ENCODE peak calls at places on chromosomes 2 and 18, in four cellular contexts. T is cardiac muscle cell, K is DND-41, L is psoas muscle. X is an unnamed sample.

GRCh38 chr18:79818036-79818435 is 20.3 kb downstream of the KCNG2 start:
- DNase-seq in T (peak), K (no peak), L (no peak), X (peak)

GRCh38 chr2:98569197-98569793 is 39.0 kb downstream of the COA5 start:
- DNase-seq in T (peak), K (peak), L (no peak), X (peak)

GRCh38 chr2:117693166-117693565 is 121.3 kb upstream of the DDX18 start:
- DNase-seq in T (no peak), K (no peak), L (no peak), X (no peak)

GRCh38 chr2:8285081-8285480 is 396.8 kb upstream of the ID2 start:
- DNase-seq in T (peak), K (no peak), L (no peak), X (no peak)

GRCh38 chr2:48795065-48795464 is 39.5 kb upstream of the LHCGR start:
- DNase-seq in T (no peak), K (no peak), L (no peak), X (no peak)

GRCh38 chr2:20356042-20356441 is 5.4 kb upstream of the PUM2 start:
- DNase-seq in T (peak), K (no peak), L (no peak), X (no peak)

GRCh38 chr18:48795696-48796095 is 155.1 kb downstream of the SMAD7 start:
- DNase-seq in T (no peak), K (no peak), L (no peak), X (no peak)

GRCh38 chr2:48425402-48425801 is 104.6 kb upstream of the STON1 start:
- DNase-seq in T (no peak), K (no peak), L (no peak), X (no peak)

GRCh38 chr2:238126775-238127164 is 11.7 kb upstream of the KLHL30 start:
- DNase-seq in T (no peak), K (no peak), L (no peak), X (no peak)

GRCh38 chr18:37403100-37403781 is 162.4 kb downstream of the CELF4 start:
- DNase-seq in T (peak), K (no peak), L (peak), X (no peak)

GRCh38 chr2:71749671-71750101 is 296.3 kb downstream of the DYSF start:
- DNase-seq in T (peak), K (no peak), L (peak), X (peak)

GRCh38 chr2:238986491-238987351 is 138.8 kb downstream of the TWIST2 start:
- DNase-seq in T (no peak), K (no peak), L (no peak), X (no peak)

GRCh38 chr18:74541703-74542555 is 7.6 kb downstream of the CNDP1 start:
- DNase-seq in T (no peak), K (no peak), L (no peak), X (no peak)

GRCh38 chr18:22226801-22227200 is 57.4 kb downstream of the GATA6 start:
- DNase-seq in T (no peak), K (no peak), L (no peak), X (no peak)

GRCh38 chr2:176536739-176537138 is 267.5 kb downstream of the MTX2 start:
- DNase-seq in T (peak), K (no peak), L (no peak), X (no peak)

GRCh38 chr2:29035346-29035745 is 39.0 kb downstream of the PCARE start:
- DNase-seq in T (no peak), K (no peak), L (no peak), X (no peak)

GRCh38 chr18:3499498-3499897 is 49.5 kb downstream of the TGIF1 start:
- DNase-seq in T (peak), K (no peak), L (no peak), X (no peak)

GRCh38 chr18:77055429-77056310 is 76.9 kb downstream of the MBP start:
- DNase-seq in T (no peak), K (peak), L (no peak), X (no peak)

GRCh38 chr18:76447268-76447890 is 47.7 kb downstream of the ZNF516 start:
- DNase-seq in T (no peak), K (no peak), L (peak), X (no peak)

GRCh38 chr2:182616471-182617393 is 99.3 kb upstream of the DNAJC10 start:
- DNase-seq in T (peak), K (no peak), L (no peak), X (no peak)

GRCh38 chr2:176270100-176270750 is 983 bp downstream of the MTX2 start:
- DNase-seq in T (no peak), K (no peak), L (no peak), X (no peak)

GRCh38 chr2:191803007-191803406 is 43.9 kb downstream of the CAVIN2 start:
- DNase-seq in T (no peak), K (no peak), L (no peak), X (no peak)

GRCh38 chr2:191804711-191805230 is 42.1 kb downstream of the CAVIN2 start:
- DNase-seq in T (no peak), K (no peak), L (no peak), X (no peak)

GRCh38 chr2:191802180-191802579 is 44.7 kb downstream of the CAVIN2 start:
- DNase-seq in T (no peak), K (no peak), L (no peak), X (no peak)

GRCh38 chr2:191800874-191801273 is 46.0 kb downstream of the CAVIN2 start:
- DNase-seq in T (no peak), K (no peak), L (no peak), X (no peak)

GRCh38 chr2:191806396-191806795 is 40.5 kb downstream of the CAVIN2 start:
- DNase-seq in T (peak), K (no peak), L (no peak), X (no peak)
- TF ChIP-seq CTCF in T (no peak), K (no peak), L (no peak), X (no peak)

DNA sequence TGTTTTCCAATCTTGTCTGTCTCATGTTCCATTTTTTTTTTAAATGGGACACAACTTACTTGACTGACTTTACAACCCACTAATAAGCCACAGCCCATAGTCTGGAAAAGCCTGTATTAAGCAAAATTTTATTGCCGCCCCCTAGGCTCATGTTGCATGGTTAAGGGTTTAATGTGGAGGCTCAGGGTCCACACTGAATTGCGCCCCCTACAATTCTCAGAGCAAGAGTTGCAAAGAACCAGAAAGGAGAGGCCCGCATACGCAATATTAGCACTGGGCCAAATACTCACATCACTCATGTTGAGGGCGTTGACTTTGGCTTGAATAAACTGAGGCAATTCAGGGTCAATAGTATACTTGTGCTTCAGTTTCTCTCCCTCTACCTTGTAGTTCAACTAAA is 65.5 kb downstream of the NEB start:
- DNase-seq in T (no peak), K (no peak), L (no peak), X (no peak)
- TF ChIP-seq CTCF in T (no peak), K (no peak), L (no peak), X (no peak)

DNA sequence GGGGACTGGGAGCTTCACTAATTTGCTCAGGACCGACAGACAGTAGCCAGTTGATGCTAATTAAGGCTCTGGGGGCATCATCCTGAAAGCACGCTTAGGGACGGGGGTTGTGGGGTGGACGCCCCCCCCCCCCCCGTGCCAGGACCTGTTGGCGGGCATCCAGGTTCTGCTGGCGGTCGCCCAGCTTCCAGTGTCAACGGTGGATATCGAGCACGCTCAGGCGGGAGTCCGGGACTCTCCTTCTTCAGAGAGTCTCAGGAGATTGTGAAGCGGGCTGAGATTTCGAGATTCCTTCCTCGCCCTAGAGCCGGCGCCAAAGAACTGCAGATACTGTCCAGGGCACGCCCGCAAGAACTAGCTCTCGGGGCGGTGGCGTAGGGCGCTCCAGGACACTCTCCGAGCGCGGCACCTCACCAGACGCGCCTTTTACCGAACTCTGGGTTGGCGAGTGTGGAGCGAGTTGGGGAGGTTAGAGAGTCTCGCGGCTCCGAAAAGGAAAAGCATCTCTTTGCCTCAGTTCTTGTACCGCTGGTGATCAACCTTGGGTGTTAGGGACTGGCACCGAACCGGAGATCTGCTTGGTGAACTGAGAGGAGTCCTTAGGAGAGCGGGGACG is 5.6 kb downstream of the RAX start:
- DNase-seq in T (peak), K (no peak), L (no peak), X (no peak)
- TF ChIP-seq CTCF in T (no peak), K (no peak), L (no peak), X (no peak)

DNA sequence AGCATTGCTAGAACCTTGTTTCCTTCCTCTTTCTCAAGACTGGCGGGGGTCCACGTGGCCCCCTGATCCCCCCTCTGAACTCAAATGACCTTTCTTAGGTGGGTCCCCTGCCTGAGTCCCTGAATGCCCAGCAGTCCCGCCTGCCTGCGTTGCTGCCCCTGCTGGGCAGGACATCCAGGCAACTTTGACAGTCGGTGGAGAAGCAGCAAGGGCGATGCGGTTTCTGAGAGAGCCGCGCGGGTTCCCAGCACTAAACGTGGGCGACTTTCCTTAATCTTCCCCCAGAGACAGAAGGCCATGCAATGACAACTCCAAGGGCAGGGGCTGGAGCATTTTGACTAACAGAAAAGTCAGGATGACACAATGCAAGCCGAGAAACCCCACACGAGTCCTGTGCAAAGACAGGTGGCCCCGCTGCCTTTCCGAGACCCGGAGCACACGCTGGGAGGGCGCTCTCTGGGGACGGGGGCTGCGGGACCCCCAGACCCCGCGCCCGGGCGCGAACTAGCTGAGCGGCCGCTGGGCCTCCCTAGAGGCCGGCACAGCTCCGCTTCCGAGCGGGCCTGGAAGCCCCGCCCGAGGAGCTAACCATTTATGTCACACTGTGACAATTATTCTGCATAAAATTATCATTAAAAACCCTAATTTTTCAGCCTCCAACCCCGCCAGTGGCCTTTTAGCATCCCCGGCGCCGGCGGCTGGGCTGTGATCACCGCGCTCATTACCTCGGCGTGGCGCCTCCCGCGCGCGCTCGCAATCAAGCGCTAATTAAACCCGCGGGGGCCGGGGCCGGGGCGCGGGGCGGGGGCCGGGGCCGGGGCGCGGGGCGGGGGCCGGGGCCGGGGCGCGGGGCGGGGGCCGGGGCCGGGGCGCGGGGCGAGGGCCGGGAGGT is 27.4 kb downstream of the ASB18 start:
- DNase-seq in T (no peak), K (no peak), L (no peak), X (no peak)
- TF ChIP-seq CTCF in T (no peak), K (no peak), L (peak), X (no peak)

GRCh38 chr2:101442667-101443061 is 32.2 kb downstream of the RFX8 start:
- DNase-seq in T (no peak), K (peak), L (no peak), X (peak)

GRCh38 chr2:101440127-101440738 is 34.7 kb downstream of the RFX8 start:
- DNase-seq in T (peak), K (peak), L (no peak), X (no peak)

GRCh38 chr2:101439716-101440115 is 35.2 kb downstream of the RFX8 start:
- DNase-seq in T (no peak), K (peak), L (no peak), X (no peak)

GRCh38 chr2:101446869-101447268 is 28.0 kb downstream of the RFX8 start:
- DNase-seq in T (peak), K (peak), L (no peak), X (no peak)

GRCh38 chr2:101442042-101442666 is 32.8 kb downstream of the RFX8 start:
- DNase-seq in T (peak), K (no peak), L (no peak), X (no peak)
- TF ChIP-seq CTCF in T (no peak), K (peak), L (no peak), X (no peak)

GRCh38 chr2:113172721-113173562 is 829 bp upstream of the PSD4 start:
- DNase-seq in T (no peak), K (no peak), L (no peak), X (no peak)

GRCh38 chr2:113173563-113174368 is at the start of gene PSD4:
- DNase-seq in T (peak), K (peak), L (peak), X (no peak)

GRCh38 chr2:113175736-113176695 is 2.2 kb downstream of the PSD4 start:
- DNase-seq in T (no peak), K (peak), L (no peak), X (no peak)

GRCh38 chr2:113175101-113175628 is 1.4 kb downstream of the PSD4 start:
- DNase-seq in T (no peak), K (peak), L (no peak), X (no peak)

GRCh38 chr2:113174369-113174735 is 581 bp downstream of the PSD4 start:
- DNase-seq in T (no peak), K (peak), L (no peak), X (no peak)
- TF ChIP-seq CTCF in T (no peak), K (peak), L (no peak), X (no peak)

X was measured in WERI-Rb-1.